ENCODE peak calls at places on chromosomes 12 and 14, in seven cellular contexts. H, R, E, B, N, D and O are unnamed samples.

GRCh38 chr14:90871605-90872233 is 55.5 kb upstream of the TTC7B start:
- DNase-seq in H (no peak), R (no peak), E (no peak), B (peak; percentile 30), N (no peak), D (no peak), O (no peak)

GRCh38 chr12:48542300-48542928 is 17.0 kb downstream of the OR8S1 start:
- DNase-seq in H (no peak), R (peak; percentile 21), E (no peak), B (peak; percentile 41), N (peak; percentile 27), D (no peak), O (no peak)

GRCh38 chr12:23681237-23681636 is 268.2 kb downstream of the SOX5 start:
- DNase-seq in H (no peak), R (no peak), E (no peak), B (no peak), N (no peak), D (no peak), O (no peak)

GRCh38 chr14:73792476-73792875 is 59.2 kb upstream of the PTGR2 start:
- DNase-seq in H (no peak), R (no peak), E (no peak), B (no peak), N (no peak), D (no peak), O (no peak)

GRCh38 chr12:11725616-11726015 is 76.1 kb downstream of the ETV6 start:
- DNase-seq in H (no peak), R (no peak), E (no peak), B (no peak), N (no peak), D (no peak), O (no peak)

GRCh38 chr14:74575936-74576335 is 36.1 kb downstream of the LTBP2 start:
- DNase-seq in H (no peak), R (no peak), E (no peak), B (no peak), N (no peak), D (peak; percentile 11), O (no peak)

GRCh38 chr12:107759410-107759809 is 1.5 kb downstream of the PRDM4 start:
- DNase-seq in H (no peak), R (no peak), E (no peak), B (peak; percentile 65), N (peak; percentile 23), D (no peak), O (no peak)

GRCh38 chr14:42224053-42224888 is 617.6 kb downstream of the LRFN5 start:
- DNase-seq in H (peak; percentile 5), R (no peak), E (peak; percentile 24), B (peak; percentile 47), N (peak; percentile 60), D (peak; percentile 54), O (no peak)

GRCh38 chr12:121786441-121786825 is 7.1 kb downstream of the RHOF start:
- DNase-seq in H (no peak), R (no peak), E (peak; percentile 80), B (peak; percentile 42), N (peak; percentile 68), D (no peak), O (no peak)

GRCh38 chr14:52455291-52456088 is 96.8 kb downstream of the TXNDC16 start:
- DNase-seq in H (no peak), R (no peak), E (no peak), B (no peak), N (no peak), D (no peak), O (no peak)

GRCh38 chr12:68854554-68854953 is 46.6 kb downstream of the MDM2 start:
- DNase-seq in H (no peak), R (no peak), E (no peak), B (no peak), N (no peak), D (no peak), O (no peak)

GRCh38 chr12:30200864-30201263 is 417.1 kb upstream of the TMTC1 start:
- DNase-seq in H (no peak), R (no peak), E (no peak), B (peak; percentile 4), N (no peak), D (peak; percentile 25), O (no peak)

GRCh38 chr14:93019970-93020369 is 95.8 kb downstream of the ITPK1 start:
- DNase-seq in H (no peak), R (no peak), E (no peak), B (no peak), N (peak; percentile 92), D (no peak), O (peak; percentile 91)

GRCh38 chr12:20154060-20154459 is 214.3 kb upstream of the PDE3A start:
- DNase-seq in H (no peak), R (no peak), E (no peak), B (no peak), N (no peak), D (no peak), O (no peak)

GRCh38 chr14:73757381-73757780 is 43.2 kb upstream of the PNMA1 start:
- DNase-seq in H (no peak), R (no peak), E (no peak), B (no peak), N (no peak), D (no peak), O (no peak)

GRCh38 chr12:80834724-80835123 is 103.0 kb downstream of the LIN7A start:
- DNase-seq in H (no peak), R (no peak), E (no peak), B (no peak), N (no peak), D (no peak), O (no peak)

GRCh38 chr12:113910751-113911272 is 55.3 kb downstream of the RBM19 start:
- DNase-seq in H (no peak), R (no peak), E (no peak), B (no peak), N (no peak), D (no peak), O (no peak)

GRCh38 chr12:1373887-1374286 is 220.5 kb downstream of the FBXL14 start:
- DNase-seq in H (no peak), R (no peak), E (no peak), B (no peak), N (no peak), D (no peak), O (no peak)

GRCh38 chr12:63846249-63846967 is 1.9 kb downstream of the SRGAP1 start:
- DNase-seq in H (no peak), R (no peak), E (no peak), B (peak; percentile 45), N (no peak), D (no peak), O (no peak)

DNA sequence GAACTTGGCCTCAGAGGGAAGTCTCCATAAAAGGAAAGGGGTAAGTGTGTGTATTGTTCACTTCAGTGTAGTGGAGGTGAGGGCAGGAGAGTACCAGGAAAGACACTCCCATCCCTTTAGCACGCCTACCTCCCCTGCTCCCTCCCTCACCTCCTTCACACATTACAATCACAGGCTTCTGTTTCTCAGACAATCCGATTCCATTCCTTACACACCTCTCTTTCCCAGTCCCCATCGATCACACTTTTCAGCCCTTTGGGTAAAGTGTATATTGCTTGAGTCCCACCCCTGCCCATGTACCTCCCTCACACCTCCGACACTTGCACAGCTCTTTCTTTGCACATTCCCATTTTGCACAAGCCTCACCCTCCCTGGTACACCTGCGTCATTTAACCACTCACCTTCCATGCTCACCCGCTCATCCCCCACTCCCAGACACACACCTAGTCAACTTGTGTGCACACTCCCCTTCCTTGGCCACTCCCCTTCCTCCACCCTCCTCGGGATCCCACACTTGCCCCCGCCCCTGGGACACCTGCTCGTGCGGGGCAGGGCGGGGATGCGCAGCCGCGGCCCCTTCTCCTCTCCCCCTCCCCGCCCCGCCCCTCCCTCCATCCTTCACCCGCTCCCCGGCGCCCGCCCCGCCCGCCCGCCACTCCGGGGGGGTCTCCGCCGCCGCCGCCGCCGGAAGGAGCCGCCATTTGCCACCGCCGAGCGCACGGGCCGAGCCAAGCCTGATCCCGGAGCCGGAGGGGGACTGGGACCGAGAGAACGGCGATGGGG is at the start of gene MARCHF9:
- DNase-seq in H (no peak), R (peak; percentile 84), E (peak; percentile 54), B (no peak), N (no peak), D (peak; percentile 66), O (no peak)
- H3K27ac ChIP-seq in H (peak within 1 kb of the TSS; percentile 43), R (peak within 1 kb of the TSS; percentile 75), E (no peak within 1 kb of the TSS), B (no peak within 1 kb of the TSS), N (peak within 1 kb of the TSS; percentile 67), D (peak within 1 kb of the TSS; percentile 63), O (peak within 1 kb of the TSS; percentile 47)

GRCh38 chr12:101715045-101715444 is 17.6 kb downstream of the CHPT1 start:
- DNase-seq in H (no peak), R (no peak), E (no peak), B (no peak), N (no peak), D (no peak), O (no peak)

GRCh38 chr12:101710289-101710688 is 12.8 kb downstream of the CHPT1 start:
- DNase-seq in H (no peak), R (no peak), E (no peak), B (no peak), N (no peak), D (no peak), O (no peak)

GRCh38 chr12:101707131-101707782 is 9.8 kb downstream of the CHPT1 start:
- DNase-seq in H (no peak), R (no peak), E (no peak), B (no peak), N (no peak), D (no peak), O (no peak)

GRCh38 chr12:101713930-101714329 is 16.5 kb downstream of the CHPT1 start:
- DNase-seq in H (no peak), R (no peak), E (no peak), B (no peak), N (no peak), D (no peak), O (no peak)

GRCh38 chr12:101713059-101713682 is 15.7 kb downstream of the CHPT1 start:
- DNase-seq in H (no peak), R (no peak), E (no peak), B (no peak), N (peak; percentile 85), D (peak; percentile 55), O (peak; percentile 6)
- H3K27ac ChIP-seq in H (no peak overlapping the region), R (no peak overlapping the region), E (peak overlapping the region; percentile 42), B (no peak overlapping the region), N (peak overlapping the region; percentile 70), D (peak overlapping the region; percentile 53), O (no peak overlapping the region)

GRCh38 chr14:69715725-69716482 is 51.0 kb upstream of the SRSF5 start:
- DNase-seq in H (no peak), R (no peak), E (peak; percentile 48), B (peak; percentile 85), N (no peak), D (peak; percentile 86), O (peak; percentile 78)
- H3K27ac ChIP-seq in H (no peak overlapping the region), R (no peak overlapping the region), E (no peak overlapping the region), B (peak overlapping the region; percentile 73), N (no peak overlapping the region), D (peak overlapping the region; percentile 61), O (peak overlapping the region; percentile 6)

GRCh38 chr12:39971348-39971747 is 134.5 kb downstream of the SLC2A13 start:
- DNase-seq in H (no peak), R (no peak), E (no peak), B (no peak), N (no peak), D (no peak), O (no peak)
- H3K27ac ChIP-seq in H (no peak overlapping the region), R (no peak overlapping the region), E (no peak overlapping the region), B (no peak overlapping the region), N (no peak overlapping the region), D (no peak overlapping the region), O (no peak overlapping the region)